ENCODE peak calls at places on chromosomes 5 and 9, in seven cellular contexts. One of them, this sample, is unnamed.

GRCh38 chr5:78359831-78360673 is at the start of gene SCAMP1:
- DNase-seq in K562: peak; percentile 92
- DNase-seq in mesenchymal stem cell: peak; percentile 93
- DNase-seq in OCI-LY7: peak; percentile 96
- DNase-seq in H9: peak; percentile 95
- DNase-seq in heart right ventricle: peak; percentile 95
- DNase-seq in astrocyte: peak; percentile 83
- DNase-seq in this sample: peak; percentile 97

GRCh38 chr5:113223315-113223714 is 211.5 kb downstream of the TSSK1B start:
- DNase-seq in K562: no peak
- DNase-seq in mesenchymal stem cell: no peak
- DNase-seq in OCI-LY7: no peak
- DNase-seq in H9: no peak
- DNase-seq in heart right ventricle: no peak
- DNase-seq in astrocyte: no peak
- DNase-seq in this sample: no peak

GRCh38 chr9:106830527-106831140 is 32.3 kb upstream of the ZNF462 start:
- DNase-seq in K562: no peak
- DNase-seq in mesenchymal stem cell: peak; percentile 51
- DNase-seq in OCI-LY7: no peak
- DNase-seq in H9: no peak
- DNase-seq in heart right ventricle: no peak
- DNase-seq in astrocyte: peak; percentile 11
- DNase-seq in this sample: no peak

GRCh38 chr9:68500457-68501158 is 40.1 kb downstream of the TMEM252 start:
- DNase-seq in K562: no peak
- DNase-seq in mesenchymal stem cell: peak; percentile 73
- DNase-seq in OCI-LY7: no peak
- DNase-seq in H9: no peak
- DNase-seq in heart right ventricle: no peak
- DNase-seq in astrocyte: peak; percentile 66
- DNase-seq in this sample: no peak

GRCh38 chr9:135814421-135814820 is 92.9 kb downstream of the CAMSAP1 start:
- DNase-seq in K562: no peak
- DNase-seq in mesenchymal stem cell: no peak
- DNase-seq in OCI-LY7: no peak
- DNase-seq in H9: no peak
- DNase-seq in heart right ventricle: no peak
- DNase-seq in astrocyte: no peak
- DNase-seq in this sample: peak; percentile 20

GRCh38 chr9:136857166-136857565 is 5.0 kb downstream of the MAMDC4 start:
- DNase-seq in K562: no peak
- DNase-seq in mesenchymal stem cell: no peak
- DNase-seq in OCI-LY7: no peak
- DNase-seq in H9: peak; percentile 28
- DNase-seq in heart right ventricle: peak; percentile 11
- DNase-seq in astrocyte: no peak
- DNase-seq in this sample: no peak

GRCh38 chr5:38872826-38873225 is 27.0 kb downstream of the OSMR start:
- DNase-seq in K562: no peak
- DNase-seq in mesenchymal stem cell: no peak
- DNase-seq in OCI-LY7: no peak
- DNase-seq in H9: no peak
- DNase-seq in heart right ventricle: no peak
- DNase-seq in astrocyte: peak; percentile 16
- DNase-seq in this sample: no peak

GRCh38 chr5:142141463-142141862 is 32.9 kb downstream of the NDFIP1 start:
- DNase-seq in K562: no peak
- DNase-seq in mesenchymal stem cell: no peak
- DNase-seq in OCI-LY7: peak; percentile 13
- DNase-seq in H9: no peak
- DNase-seq in heart right ventricle: no peak
- DNase-seq in astrocyte: no peak
- DNase-seq in this sample: no peak

GRCh38 chr9:97602430-97602829 is 30.7 kb downstream of the TSTD2 start:
- DNase-seq in K562: no peak
- DNase-seq in mesenchymal stem cell: no peak
- DNase-seq in OCI-LY7: no peak
- DNase-seq in H9: no peak
- DNase-seq in heart right ventricle: no peak
- DNase-seq in astrocyte: no peak
- DNase-seq in this sample: no peak

GRCh38 chr5:173329370-173330150 is 1.3 kb upstream of the STC2 start:
- DNase-seq in K562: no peak
- DNase-seq in mesenchymal stem cell: peak; percentile 54
- DNase-seq in OCI-LY7: no peak
- DNase-seq in H9: peak; percentile 83
- DNase-seq in heart right ventricle: no peak
- DNase-seq in astrocyte: no peak
- DNase-seq in this sample: peak; percentile 90

GRCh38 chr9:24912767-24913166 is 367.1 kb upstream of the IZUMO3 start:
- DNase-seq in K562: no peak
- DNase-seq in mesenchymal stem cell: peak; percentile 52
- DNase-seq in OCI-LY7: no peak
- DNase-seq in H9: no peak
- DNase-seq in heart right ventricle: no peak
- DNase-seq in astrocyte: no peak
- DNase-seq in this sample: no peak

GRCh38 chr5:52769061-52769460 is 18.7 kb upstream of the ITGA1 start:
- DNase-seq in K562: no peak
- DNase-seq in mesenchymal stem cell: no peak
- DNase-seq in OCI-LY7: no peak
- DNase-seq in H9: no peak
- DNase-seq in heart right ventricle: no peak
- DNase-seq in astrocyte: no peak
- DNase-seq in this sample: no peak

GRCh38 chr5:4533457-4534105 is 606.5 kb upstream of the ADAMTS16 start:
- DNase-seq in K562: no peak
- DNase-seq in mesenchymal stem cell: no peak
- DNase-seq in OCI-LY7: no peak
- DNase-seq in H9: no peak
- DNase-seq in heart right ventricle: no peak
- DNase-seq in astrocyte: peak; percentile 63
- DNase-seq in this sample: no peak

GRCh38 chr5:129899454-129899853 is 4.8 kb upstream of the CHSY3 start:
- DNase-seq in K562: no peak
- DNase-seq in mesenchymal stem cell: peak; percentile 47
- DNase-seq in OCI-LY7: no peak
- DNase-seq in H9: no peak
- DNase-seq in heart right ventricle: no peak
- DNase-seq in astrocyte: no peak
- DNase-seq in this sample: no peak

GRCh38 chr9:91421022-91421765 is 2.4 kb downstream of the NFIL3 start:
- DNase-seq in K562: no peak
- DNase-seq in mesenchymal stem cell: peak; percentile 67
- DNase-seq in OCI-LY7: no peak
- DNase-seq in H9: peak; percentile 46
- DNase-seq in heart right ventricle: peak; percentile 38
- DNase-seq in astrocyte: no peak
- DNase-seq in this sample: peak; percentile 82

GRCh38 chr5:85670417-85670816 is 947.3 kb upstream of the COX7C start:
- DNase-seq in K562: no peak
- DNase-seq in mesenchymal stem cell: no peak
- DNase-seq in OCI-LY7: no peak
- DNase-seq in H9: no peak
- DNase-seq in heart right ventricle: no peak
- DNase-seq in astrocyte: no peak
- DNase-seq in this sample: no peak

GRCh38 chr9:83066771-83067170 is 3.8 kb upstream of the RASEF start:
- DNase-seq in K562: no peak
- DNase-seq in mesenchymal stem cell: peak; percentile 86
- DNase-seq in OCI-LY7: no peak
- DNase-seq in H9: no peak
- DNase-seq in heart right ventricle: no peak
- DNase-seq in astrocyte: peak; percentile 98
- DNase-seq in this sample: no peak

GRCh38 chr9:121613009-121613766 is 38.2 kb upstream of the DAB2IP start:
- DNase-seq in K562: no peak
- DNase-seq in mesenchymal stem cell: peak; percentile 50
- DNase-seq in OCI-LY7: peak; percentile 31
- DNase-seq in H9: no peak
- DNase-seq in heart right ventricle: no peak
- DNase-seq in astrocyte: no peak
- DNase-seq in this sample: no peak

GRCh38 chr5:150255659-150256415 is 33.7 kb downstream of the CAMK2A start:
- DNase-seq in K562: no peak
- DNase-seq in mesenchymal stem cell: peak; percentile 35
- DNase-seq in OCI-LY7: no peak
- DNase-seq in H9: no peak
- DNase-seq in heart right ventricle: no peak
- DNase-seq in astrocyte: no peak
- DNase-seq in this sample: no peak

GRCh38 chr9:93263334-93264229 is 79.6 kb downstream of the WNK2 start:
- DNase-seq in K562: peak; percentile 53
- DNase-seq in mesenchymal stem cell: no peak
- DNase-seq in OCI-LY7: peak; percentile 46
- DNase-seq in H9: no peak
- DNase-seq in heart right ventricle: no peak
- DNase-seq in astrocyte: no peak
- DNase-seq in this sample: peak; percentile 34

GRCh38 chr5:127228540-127229184 is 61.9 kb upstream of the MEGF10 start:
- DNase-seq in K562: peak; percentile 16
- DNase-seq in mesenchymal stem cell: peak; percentile 24
- DNase-seq in OCI-LY7: no peak
- DNase-seq in H9: peak; percentile 51
- DNase-seq in heart right ventricle: no peak
- DNase-seq in astrocyte: no peak
- DNase-seq in this sample: peak; percentile 68

GRCh38 chr5:9188131-9188530 is 357.7 kb downstream of the SEMA5A start:
- DNase-seq in K562: no peak
- DNase-seq in mesenchymal stem cell: peak; percentile 99
- DNase-seq in OCI-LY7: no peak
- DNase-seq in H9: no peak
- DNase-seq in heart right ventricle: no peak
- DNase-seq in astrocyte: peak; percentile 85
- DNase-seq in this sample: no peak

GRCh38 chr5:53045263-53045662 is 56.1 kb downstream of the ITGA2 start:
- DNase-seq in K562: no peak
- DNase-seq in mesenchymal stem cell: no peak
- DNase-seq in OCI-LY7: no peak
- DNase-seq in H9: no peak
- DNase-seq in heart right ventricle: no peak
- DNase-seq in astrocyte: peak; percentile 25
- DNase-seq in this sample: no peak

DNA sequence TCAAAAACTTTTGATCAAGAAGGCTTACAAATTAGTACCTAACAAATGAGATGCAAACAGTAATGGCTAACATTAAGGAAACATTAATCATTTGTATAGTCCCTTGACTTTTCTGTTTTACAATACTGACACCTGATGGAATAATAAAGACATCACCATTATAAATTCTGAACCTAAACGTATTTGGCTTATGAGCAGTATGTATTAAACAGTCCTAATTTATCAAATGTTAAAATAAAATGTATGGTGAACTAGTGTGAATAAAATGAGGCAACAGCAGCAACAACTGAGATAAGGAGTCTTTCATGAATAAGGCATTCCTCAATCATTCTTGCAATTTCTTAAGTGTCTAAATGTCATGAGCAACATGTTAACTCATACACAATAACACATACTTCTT is 6.0 kb downstream of the PUM3 start:
- DNase-seq in K562: no peak
- DNase-seq in mesenchymal stem cell: peak; percentile 33
- DNase-seq in OCI-LY7: no peak
- DNase-seq in H9: no peak
- DNase-seq in heart right ventricle: no peak
- DNase-seq in astrocyte: no peak
- DNase-seq in this sample: no peak
- H3K4me1 ChIP-seq in K562: peaks cover 8% of the 10 kb centered on the region
- H3K4me1 ChIP-seq in mesenchymal stem cell: peaks cover 2% of the 10 kb centered on the region
- H3K4me1 ChIP-seq in OCI-LY7: peaks cover 38% of the 10 kb centered on the region
- H3K4me1 ChIP-seq in H9: no peaks in the 10 kb centered on the region
- H3K4me1 ChIP-seq in heart right ventricle: peaks cover 6% of the 10 kb centered on the region
- H3K4me1 ChIP-seq in astrocyte: peaks cover 21% of the 10 kb centered on the region
- H3K4me1 ChIP-seq in this sample: peaks cover 2% of the 10 kb centered on the region

DNA sequence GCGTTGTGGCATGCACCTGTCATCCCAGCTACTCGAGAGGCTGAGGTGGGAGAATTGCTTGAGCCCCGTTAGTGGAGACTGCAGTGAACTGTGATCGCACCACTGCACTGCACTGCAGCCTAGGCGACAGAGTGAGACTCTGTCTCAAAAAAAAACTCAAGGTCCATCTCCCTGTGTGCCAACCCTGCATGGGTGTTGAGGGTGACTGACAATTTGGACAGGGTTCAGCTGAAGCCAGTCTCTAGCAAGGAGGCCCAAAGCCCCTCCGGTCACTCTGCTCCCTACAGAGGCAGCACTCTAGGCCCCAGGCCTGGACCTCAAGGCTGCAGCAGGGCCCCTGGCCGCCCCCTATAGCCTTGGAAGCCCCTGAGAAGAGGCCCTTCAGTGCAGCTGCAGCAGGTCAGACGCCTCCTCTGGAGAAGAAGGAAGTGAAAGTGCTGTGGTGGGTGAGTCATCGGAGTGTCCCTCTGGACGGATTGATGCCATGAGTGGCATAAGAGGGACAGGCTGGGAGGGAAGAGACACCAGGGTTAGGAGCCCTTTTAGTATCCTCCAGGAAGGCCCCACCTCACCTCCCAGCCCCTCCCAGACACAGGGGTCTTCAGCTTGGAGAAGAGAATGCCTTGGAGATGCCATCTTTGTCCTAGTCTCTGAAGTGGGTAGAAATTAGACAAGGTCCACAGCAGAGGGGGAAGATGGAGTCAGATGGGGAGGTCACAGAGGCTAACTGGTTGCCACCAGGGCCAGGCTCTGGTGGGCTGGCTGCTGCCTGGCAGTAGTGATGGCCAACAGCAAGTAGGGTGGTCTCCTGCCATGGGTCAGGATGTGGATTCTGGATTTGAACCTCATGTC is 39.1 kb upstream of the NEK6 start:
- DNase-seq in K562: no peak
- DNase-seq in mesenchymal stem cell: peak; percentile 84
- DNase-seq in OCI-LY7: peak; percentile 88
- DNase-seq in H9: no peak
- DNase-seq in heart right ventricle: no peak
- DNase-seq in astrocyte: peak; percentile 35
- DNase-seq in this sample: peak; percentile 38
- H3K4me1 ChIP-seq in K562: no peaks in the 10 kb centered on the region
- H3K4me1 ChIP-seq in mesenchymal stem cell: peaks cover 13% of the 10 kb centered on the region
- H3K4me1 ChIP-seq in OCI-LY7: peaks cover 69% of the 10 kb centered on the region
- H3K4me1 ChIP-seq in H9: no peaks in the 10 kb centered on the region
- H3K4me1 ChIP-seq in heart right ventricle: peaks cover 3% of the 10 kb centered on the region
- H3K4me1 ChIP-seq in astrocyte: peaks cover 4% of the 10 kb centered on the region
- H3K4me1 ChIP-seq in this sample: no peaks in the 10 kb centered on the region

DNA sequence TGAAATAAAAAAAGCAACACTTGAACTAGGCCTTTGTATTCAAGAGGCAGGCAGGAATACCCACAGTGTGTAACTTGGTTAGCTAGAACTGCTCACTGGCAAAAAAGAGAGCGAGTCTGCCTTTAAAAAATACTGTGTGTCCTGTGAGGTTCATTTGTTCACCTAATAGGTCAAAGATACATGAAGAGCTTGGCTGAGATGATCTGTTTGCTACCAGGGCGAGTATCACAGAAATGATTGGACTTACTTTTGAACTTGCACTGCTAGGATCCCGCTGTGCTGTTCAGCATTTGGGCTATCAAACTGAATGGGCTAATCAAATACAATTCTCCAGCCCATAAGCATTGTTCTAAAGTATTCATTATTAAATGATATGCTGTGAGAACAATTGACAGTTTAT is 229.1 kb downstream of the NFIB start:
- DNase-seq in K562: no peak
- DNase-seq in mesenchymal stem cell: no peak
- DNase-seq in OCI-LY7: no peak
- DNase-seq in H9: no peak
- DNase-seq in heart right ventricle: no peak
- DNase-seq in astrocyte: no peak
- DNase-seq in this sample: no peak
- H3K4me1 ChIP-seq in K562: no peaks in the 10 kb centered on the region
- H3K4me1 ChIP-seq in mesenchymal stem cell: peaks cover 5% of the 10 kb centered on the region
- H3K4me1 ChIP-seq in OCI-LY7: no peaks in the 10 kb centered on the region
- H3K4me1 ChIP-seq in H9: no peaks in the 10 kb centered on the region
- H3K4me1 ChIP-seq in heart right ventricle: no peaks in the 10 kb centered on the region
- H3K4me1 ChIP-seq in astrocyte: peaks cover 13% of the 10 kb centered on the region
- H3K4me1 ChIP-seq in this sample: peaks cover 2% of the 10 kb centered on the region

GRCh38 chr9:133531293-133531692 is 3.2 kb upstream of the ADAMTSL2 start:
- DNase-seq in K562: no peak
- DNase-seq in mesenchymal stem cell: no peak
- DNase-seq in OCI-LY7: no peak
- DNase-seq in H9: no peak
- DNase-seq in heart right ventricle: no peak
- DNase-seq in astrocyte: no peak
- DNase-seq in this sample: no peak
- H3K4me1 ChIP-seq in K562: no peaks in the 10 kb centered on the region
- H3K4me1 ChIP-seq in mesenchymal stem cell: peaks cover 43% of the 10 kb centered on the region
- H3K4me1 ChIP-seq in OCI-LY7: peaks cover 19% of the 10 kb centered on the region
- H3K4me1 ChIP-seq in H9: peaks cover under 1% of the 10 kb centered on the region
- H3K4me1 ChIP-seq in heart right ventricle: peaks cover 27% of the 10 kb centered on the region
- H3K4me1 ChIP-seq in astrocyte: peaks cover 15% of the 10 kb centered on the region
- H3K4me1 ChIP-seq in this sample: peaks cover 11% of the 10 kb centered on the region

This sample was measured in endodermal cell.